ENCODE peak calls at places on chromosome 20, in five cellular contexts. X, W, P, A and C are unnamed samples.

GRCh38 chr20:50036703-50037102 is 53.9 kb downstream of the SNAI1 start:
- DNase-seq in X (no peak), W (no peak), P (no peak), A (no peak), C (no peak)

GRCh38 chr20:41411458-41411857 is 44.8 kb upstream of the EMILIN3 start:
- DNase-seq in X (no peak), W (peak), P (no peak), A (no peak), C (peak)

GRCh38 chr20:58905236-58905635 is 52.7 kb downstream of the GNAS start:
- DNase-seq in X (no peak), W (no peak), P (no peak), A (no peak), C (no peak)

GRCh38 chr20:59469266-59470252 is 134.8 kb upstream of the PHACTR3 start:
- DNase-seq in X (no peak), W (no peak), P (peak), A (peak), C (no peak)

GRCh38 chr20:58019850-58020625 is 208.4 kb downstream of the ANKRD60 start:
- DNase-seq in X (no peak), W (no peak), P (no peak), A (no peak), C (no peak)

GRCh38 chr20:16397053-16397452 is 176.2 kb downstream of the KIF16B start:
- DNase-seq in X (no peak), W (no peak), P (no peak), A (no peak), C (no peak)

GRCh38 chr20:49151437-49151836 is 36.7 kb downstream of the STAU1 start:
- DNase-seq in X (no peak), W (no peak), P (no peak), A (no peak), C (no peak)

GRCh38 chr20:32612831-32613595 is 27.9 kb upstream of the NOL4L start:
- DNase-seq in X (no peak), W (no peak), P (no peak), A (no peak), C (no peak)

GRCh38 chr20:49674383-49675352 is 39.0 kb downstream of the B4GALT5 start:
- DNase-seq in X (no peak), W (peak), P (peak), A (no peak), C (no peak)

GRCh38 chr20:8557711-8558110 is 425.6 kb downstream of the PLCB1 start:
- DNase-seq in X (no peak), W (peak), P (no peak), A (no peak), C (no peak)

GRCh38 chr20:58994390-58995159 is 12.5 kb downstream of the CTSZ start:
- DNase-seq in X (no peak), W (no peak), P (no peak), A (no peak), C (no peak)

GRCh38 chr20:33518071-33518470 is 28.2 kb downstream of the CBFA2T2 start:
- DNase-seq in X (no peak), W (peak), P (peak), A (no peak), C (peak)

GRCh38 chr20:39066464-39066863 is 104.3 kb downstream of the DHX35 start:
- DNase-seq in X (peak), W (no peak), P (peak), A (peak), C (no peak)

GRCh38 chr20:22490287-22491187 is 93.8 kb downstream of the FOXA2 start:
- DNase-seq in X (peak), W (no peak), P (peak), A (peak), C (no peak)

GRCh38 chr20:9262653-9263194 is 193.8 kb downstream of the PLCB4 start:
- DNase-seq in X (no peak), W (peak), P (no peak), A (no peak), C (peak)

GRCh38 chr20:56702931-56703840 is 74.1 kb downstream of the TFAP2C start:
- DNase-seq in X (no peak), W (no peak), P (no peak), A (no peak), C (no peak)

GRCh38 chr20:42735539-42735938 is 454.2 kb downstream of the PTPRT start:
- DNase-seq in X (no peak), W (no peak), P (no peak), A (no peak), C (no peak)

GRCh38 chr20:17536944-17537444 is 5.8 kb upstream of the BFSP1 start:
- DNase-seq in X (peak), W (peak), P (peak), A (peak), C (peak)

GRCh38 chr20:8853805-8854338 is 215.0 kb upstream of the PLCB4 start:
- DNase-seq in X (peak), W (peak), P (peak), A (no peak), C (peak)

GRCh38 chr20:50189681-50190250 is 864 bp upstream of the CEBPB start:
- DNase-seq in X (no peak), W (no peak), P (peak), A (no peak), C (peak)

GRCh38 chr20:48760403-48760889 is 67.4 kb downstream of the PREX1 start:
- DNase-seq in X (no peak), W (peak), P (no peak), A (no peak), C (no peak)

GRCh38 chr20:8007490-8007889 is 12.1 kb downstream of the TMX4 start:
- DNase-seq in X (no peak), W (no peak), P (peak), A (no peak), C (no peak)

GRCh38 chr20:49287555-49288249 is 9.8 kb upstream of the ZNFX1 start:
- DNase-seq in X (no peak), W (peak), P (peak), A (no peak), C (peak)

GRCh38 chr20:49540696-49541435 is 27.1 kb downstream of the PTGIS start:
- DNase-seq in X (no peak), W (no peak), P (no peak), A (no peak), C (no peak)

GRCh38 chr20:36235892-36236785 is at the start of gene AAR2:
- DNase-seq in X (peak), W (peak), P (peak), A (peak), C (peak)

GRCh38 chr20:40477805-40478204 is 211.2 kb downstream of the MAFB start:
- DNase-seq in X (no peak), W (no peak), P (no peak), A (no peak), C (no peak)

GRCh38 chr20:63357921-63358905 is 2.9 kb downstream of the CHRNA4 start:
- DNase-seq in X (no peak), W (no peak), P (no peak), A (no peak), C (no peak)
- H2BK5ac ChIP-seq in X (peak), W (no peak), P (no peak), A (no peak), C (no peak)

GRCh38 chr20:24138126-24138857 is 149.7 kb upstream of the GGTLC1 start:
- DNase-seq in X (no peak), W (no peak), P (no peak), A (no peak), C (no peak)
- H2BK120ac ChIP-seq in X (no peak), W (no peak), P (no peak), A (no peak), C (no peak)

GRCh38 chr20:10675456-10675848 is 1.7 kb upstream of the JAG1 start:
- DNase-seq in X (no peak), W (no peak), P (no peak), A (no peak), C (no peak)

GRCh38 chr20:10673176-10673830 is 496 bp downstream of the JAG1 start:
- DNase-seq in X (no peak), W (no peak), P (no peak), A (peak), C (no peak)

GRCh38 chr20:10674684-10675455 is 1.1 kb upstream of the JAG1 start:
- DNase-seq in X (peak), W (peak), P (peak), A (peak), C (peak)

GRCh38 chr20:10672579-10673127 is 1.1 kb downstream of the JAG1 start:
- DNase-seq in X (no peak), W (peak), P (peak), A (peak), C (peak)

GRCh38 chr20:10673831-10674683 is at the start of gene JAG1:
- DNase-seq in X (peak), W (peak), P (peak), A (peak), C (peak)
- H3K27ac ChIP-seq in X (peak), W (peak), P (peak), A (peak), C (peak)

DNA sequence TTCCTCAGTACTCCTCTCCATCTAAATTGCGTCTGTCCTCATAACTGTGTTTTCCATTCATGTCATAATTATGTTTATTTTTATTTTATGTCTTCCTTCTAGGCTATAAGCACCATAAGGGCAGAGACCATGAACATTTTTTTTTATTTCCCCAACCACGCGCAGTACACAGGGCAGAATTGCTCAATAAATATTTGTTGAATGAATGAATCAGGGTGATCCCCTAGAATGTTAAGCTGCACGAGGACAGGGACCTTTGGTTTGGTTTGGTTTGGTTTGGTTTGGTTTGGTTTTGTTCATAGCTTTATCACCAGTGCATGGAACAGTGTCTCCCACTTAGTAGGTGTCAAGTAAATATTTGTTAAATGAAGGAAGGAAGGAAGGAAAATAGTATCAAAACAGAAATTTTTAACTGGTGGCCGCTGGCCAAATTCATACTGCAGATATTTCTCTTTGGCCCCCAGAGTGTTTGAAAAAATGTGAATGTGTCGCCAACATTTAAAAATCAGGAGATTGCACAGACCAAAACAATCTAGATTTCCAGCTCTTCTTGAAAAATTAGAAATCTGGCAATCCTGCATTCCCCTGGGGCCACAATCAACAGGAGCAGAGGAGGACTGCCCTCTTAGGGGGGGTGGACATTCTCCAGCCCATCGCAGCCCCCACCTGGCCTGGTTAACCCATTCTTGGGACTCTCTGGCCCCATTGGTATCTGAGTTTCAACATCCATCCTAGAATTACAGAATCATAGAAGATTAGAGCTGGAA is 205.3 kb downstream of the EYA2 start:
- DNase-seq in X (no peak), W (peak), P (no peak), A (no peak), C (no peak)
- H2BK5ac ChIP-seq in X (no peak), W (no peak), P (no peak), A (no peak), C (no peak)

DNA sequence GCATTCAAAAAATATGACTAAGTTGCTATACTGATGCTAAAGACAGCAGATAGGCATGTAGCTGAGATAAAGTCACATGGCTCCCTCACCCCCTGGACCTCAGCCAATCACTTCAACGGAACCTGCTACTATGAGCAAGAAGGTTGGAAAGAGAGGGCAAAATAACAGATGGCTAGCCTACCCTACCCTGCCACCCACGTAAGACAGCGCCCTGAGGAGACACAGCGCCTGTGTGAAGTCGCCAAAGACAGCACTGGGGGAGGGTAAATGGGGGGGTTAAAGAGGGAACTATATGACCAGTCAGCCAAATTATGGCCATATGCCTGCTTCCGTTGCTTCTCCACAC is 163.2 kb downstream of the RALGAPA2 start:
- DNase-seq in X (no peak), W (no peak), P (no peak), A (no peak), C (no peak)
- H2BK120ac ChIP-seq in X (no peak), W (no peak), P (no peak), A (no peak), C (no peak)

DNA sequence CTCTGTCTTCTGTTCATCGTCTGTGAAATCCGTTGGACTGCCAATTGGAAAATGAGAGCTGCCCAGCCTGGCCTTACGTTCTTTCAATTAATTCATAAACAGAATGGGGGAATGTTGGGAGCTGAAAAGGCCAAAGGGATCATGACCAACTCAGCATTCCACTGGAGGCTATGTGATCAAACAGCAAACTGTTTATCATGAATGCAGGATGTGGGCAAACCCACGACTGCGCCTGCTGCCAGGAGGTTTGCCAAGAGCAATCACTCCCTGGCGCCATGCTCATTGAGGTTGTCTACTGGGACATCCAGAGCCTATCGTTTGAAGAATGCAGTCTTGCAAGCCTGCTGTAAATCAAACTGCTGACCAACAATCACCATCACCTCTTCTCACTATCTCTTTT is 9.3 kb upstream of the FKBP1A start:
- DNase-seq in X (no peak), W (peak), P (no peak), A (no peak), C (peak)
- H3K27ac ChIP-seq in X (no peak), W (no peak), P (no peak), A (no peak), C (no peak)

DNA sequence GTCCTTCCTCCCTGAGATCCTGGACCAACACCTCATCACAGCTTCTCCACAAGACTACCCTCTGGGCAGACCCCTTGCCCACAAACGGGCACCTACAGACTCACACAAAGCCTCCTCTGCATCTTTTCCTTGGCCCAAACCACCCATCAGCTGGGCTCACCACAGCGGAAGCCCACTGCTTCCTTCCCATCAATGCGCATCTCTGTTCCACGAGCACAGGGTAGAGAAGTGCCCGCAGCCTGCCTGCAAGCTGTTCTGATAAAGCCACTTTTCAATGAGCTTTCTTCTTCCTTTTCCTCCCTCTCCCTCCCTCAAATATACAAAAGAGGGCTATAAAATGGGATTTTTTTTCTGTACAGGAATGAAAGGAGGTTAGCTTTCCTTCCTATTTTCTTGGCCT is 111.2 kb downstream of the NFATC2 start:
- DNase-seq in X (no peak), W (no peak), P (no peak), A (no peak), C (no peak)
- H2BK5ac ChIP-seq in X (no peak), W (no peak), P (no peak), A (no peak), C (no peak)

DNA sequence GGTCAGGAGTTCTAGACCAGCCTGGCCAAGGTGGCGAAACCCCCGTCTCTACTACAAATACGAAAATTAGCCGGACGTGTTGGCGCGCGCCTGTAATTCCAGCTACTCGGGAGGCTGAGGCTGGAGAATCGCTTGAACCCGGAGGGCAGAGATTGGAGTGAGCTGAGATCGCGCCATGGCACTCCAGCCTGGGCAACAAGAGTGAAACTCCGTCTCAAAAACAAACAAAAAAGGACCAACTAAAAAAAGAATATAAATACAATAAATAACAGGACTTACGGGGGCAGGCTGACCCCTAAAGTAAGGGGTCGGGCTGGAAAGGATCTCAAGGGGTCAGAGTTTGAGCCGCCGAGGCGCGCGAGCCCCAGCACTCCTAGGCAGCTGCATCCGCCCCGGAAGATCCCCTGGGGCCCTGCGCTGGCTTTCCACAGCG is 509 bp upstream of the TPD52L2 start:
- DNase-seq in X (no peak), W (no peak), P (no peak), A (no peak), C (no peak)
- H2BK120ac ChIP-seq in X (no peak), W (no peak), P (no peak), A (no peak), C (no peak)

DNA sequence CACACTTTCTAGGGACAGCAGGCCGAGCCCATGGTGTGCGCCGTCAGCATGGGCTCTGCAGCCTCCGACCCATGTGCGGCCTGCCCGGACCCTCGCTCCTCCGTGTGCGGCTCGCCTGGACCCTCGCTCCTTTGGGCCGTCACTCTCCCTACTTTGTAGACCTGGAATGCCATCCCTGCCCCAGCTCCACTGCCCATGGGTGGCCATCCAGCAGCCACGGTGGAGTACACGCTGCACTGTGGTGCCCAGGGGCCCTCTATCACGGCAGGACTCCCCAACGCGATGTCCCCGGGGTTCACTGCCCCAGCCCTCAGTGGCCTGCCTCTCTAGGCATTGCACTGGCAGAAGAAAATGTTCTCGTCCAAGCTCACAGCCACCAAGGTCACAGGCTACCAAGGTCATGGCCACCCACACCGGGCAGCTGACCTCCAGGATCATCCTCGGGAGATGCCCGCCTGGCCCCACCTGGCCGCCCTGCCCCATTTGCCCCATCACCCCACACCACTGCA is 24.1 kb upstream of the MRGBP start:
- DNase-seq in X (no peak), W (no peak), P (no peak), A (no peak), C (no peak)
- H3K27ac ChIP-seq in X (no peak), W (no peak), P (no peak), A (no peak), C (no peak)

DNA sequence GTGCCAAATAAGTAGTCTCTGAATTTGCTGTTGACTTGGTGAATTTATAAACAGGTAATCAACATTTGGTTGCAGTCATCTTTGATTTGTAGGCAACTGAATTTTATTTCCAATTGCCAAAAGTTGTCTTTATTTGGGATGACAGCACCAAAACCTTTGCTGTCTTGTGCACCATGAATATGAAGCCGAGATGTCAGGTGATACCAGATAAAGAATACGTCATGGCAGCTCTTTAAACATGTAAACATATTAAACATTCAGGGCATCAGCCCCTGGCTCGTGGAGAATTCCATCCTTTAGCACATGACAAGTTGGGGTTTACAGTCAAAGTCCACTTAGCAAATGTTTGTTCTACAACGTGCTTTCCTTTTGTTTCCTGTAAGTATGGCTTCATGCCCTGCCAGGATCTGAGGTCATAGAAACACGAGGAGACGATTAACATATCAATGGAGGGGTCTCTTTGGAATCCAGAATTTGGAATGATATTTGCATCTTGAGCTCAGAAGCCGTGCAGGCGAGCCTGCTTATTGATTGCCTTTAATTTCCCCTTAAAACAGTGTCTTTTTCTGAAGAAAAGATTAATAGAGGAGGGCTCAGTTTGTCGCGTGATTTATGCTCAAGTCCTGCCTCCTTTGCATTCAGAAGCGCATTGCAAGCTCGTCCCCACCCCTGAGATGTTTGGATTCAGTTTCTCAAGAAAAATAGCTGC is 170.2 kb upstream of the ZNF217 start:
- DNase-seq in X (no peak), W (peak), P (peak), A (peak), C (peak)
- H2BK5ac ChIP-seq in X (no peak), W (peak), P (no peak), A (peak), C (no peak)